ENCODE peak calls at places on chromosome 9, in five cellular contexts. R, I, T, K and Q are unnamed samples.

GRCh38 chr9:21265421-21266189 is 25.8 kb upstream of the IFNA14 start:
- DNase-seq in K (no peak), R (no peak), T (no peak), I (no peak), Q (no peak)

GRCh38 chr9:134643306-134643705 is 1.7 kb downstream of the COL5A1 start:
- DNase-seq in T (no peak), I (no peak), K (no peak), R (peak; percentile 63), Q (no peak)

GRCh38 chr9:118318770-118319443 is 614.7 kb downstream of the TLR4 start:
- DNase-seq in K (no peak), R (peak; percentile 1), T (no peak), I (no peak), Q (no peak)

GRCh38 chr9:35611230-35611797 is 6.3 kb downstream of the TESK1 start:
- DNase-seq in R (peak; percentile 77), K (no peak), T (peak; percentile 46), I (peak; percentile 81), Q (peak; percentile 23)

GRCh38 chr9:34518110-34518616 is 4.6 kb downstream of the ENHO start:
- DNase-seq in K (no peak), T (no peak), R (no peak), I (no peak), Q (no peak)

GRCh38 chr9:17578911-17579793 is at the start of gene SH3GL2:
- DNase-seq in T (no peak), K (no peak), I (no peak), R (peak; percentile 70), Q (peak; percentile 11)

GRCh38 chr9:121783126-121783522 is 131.7 kb downstream of the DAB2IP start:
- DNase-seq in I (no peak), K (no peak), R (no peak), T (no peak), Q (no peak)

GRCh38 chr9:135887585-135888050 is 19.7 kb downstream of the CAMSAP1 start:
- DNase-seq in T (peak; percentile 28), I (no peak), R (no peak), K (no peak), Q (no peak)

GRCh38 chr9:97547098-97547829 is 45.8 kb downstream of the TMOD1 start:
- DNase-seq in I (no peak), K (no peak), R (no peak), T (no peak), Q (no peak)

GRCh38 chr9:110886832-110887231 is 151.4 kb downstream of the LPAR1 start:
- DNase-seq in I (no peak), T (no peak), R (no peak), K (peak; percentile 29), Q (no peak)

GRCh38 chr9:71121275-71122168 is at the start of gene TRPM3:
- DNase-seq in K (no peak), I (no peak), T (no peak), R (no peak), Q (no peak)

GRCh38 chr9:20319641-20320337 is 302.5 kb downstream of the MLLT3 start:
- DNase-seq in T (no peak), R (no peak), K (no peak), I (no peak), Q (no peak)

GRCh38 chr9:134378901-134379338 is 52.7 kb downstream of the RXRA start:
- DNase-seq in K (no peak), I (no peak), T (no peak), R (peak; percentile 58), Q (peak; percentile 56)

GRCh38 chr9:123589666-123590239 is 233.8 kb downstream of the CRB2 start:
- DNase-seq in K (no peak), R (no peak), T (no peak), I (no peak), Q (no peak)

GRCh38 chr9:130865921-130866320 is 30.7 kb downstream of the QRFP start:
- DNase-seq in R (no peak), K (no peak), I (no peak), T (no peak), Q (no peak)

GRCh38 chr9:35974800-35975199 is 16.8 kb upstream of the OR2S2 start:
- DNase-seq in I (no peak), R (no peak), T (no peak), K (no peak), Q (no peak)

GRCh38 chr9:68808481-68808880 is 103.4 kb downstream of the PIP5K1B start:
- DNase-seq in T (no peak), K (no peak), R (no peak), I (no peak), Q (no peak)

GRCh38 chr9:135126480-135127187 is 39.2 kb downstream of the OLFM1 start:
- DNase-seq in R (no peak), T (no peak), K (no peak), I (no peak), Q (peak; percentile 72)

GRCh38 chr9:34546834-34547827 is 24.3 kb upstream of the ENHO start:
- DNase-seq in K (peak; percentile 28), R (peak; percentile 65), T (peak; percentile 21), I (peak; percentile 60), Q (peak; percentile 33)

GRCh38 chr9:137152844-137153405 is 14.0 kb downstream of the GRIN1 start:
- DNase-seq in R (no peak), T (no peak), K (no peak), I (no peak), Q (no peak)

GRCh38 chr9:127569819-127570401 is 42.2 kb upstream of the STXBP1 start:
- DNase-seq in I (no peak), T (no peak), R (no peak), K (no peak), Q (no peak)

GRCh38 chr9:34392511-34392910 is 15.8 kb upstream of the MYORG start:
- DNase-seq in R (no peak), K (no peak), T (no peak), I (no peak), Q (no peak)

GRCh38 chr9:14092344-14092743 is 221.6 kb downstream of the NFIB start:
- DNase-seq in I (no peak), T (no peak), R (no peak), K (no peak), Q (no peak)

GRCh38 chr9:90331826-90332575 is 310.6 kb downstream of the DIRAS2 start:
- DNase-seq in R (no peak), K (peak; percentile 13), I (no peak), T (no peak), Q (peak; percentile 95)

GRCh38 chr9:69155341-69156030 is 18.6 kb upstream of the TJP2 start:
- DNase-seq in R (no peak), K (no peak), T (no peak), I (no peak), Q (no peak)

GRCh38 chr9:130058887-130059286 is 5.2 kb downstream of the GPR107 start:
- DNase-seq in K (no peak), T (no peak), I (no peak), R (no peak), Q (no peak)

GRCh38 chr9:4738866-4739586 is 2.0 kb downstream of the AK3 start:
- DNase-seq in R (no peak), I (no peak), K (no peak), T (no peak), Q (no peak)

GRCh38 chr9:21626493-21626892 is 144.4 kb upstream of the IFNE start:
- DNase-seq in K (no peak), R (no peak), T (no peak), I (no peak), Q (no peak)

GRCh38 chr9:105842023-105842644 is 147.8 kb downstream of the TMEM38B start:
- DNase-seq in K (peak; percentile 3), T (no peak), R (peak; percentile 48), I (peak; percentile 20), Q (peak; percentile 23)